ENCODE peak calls at places on chromosome 11, in eight cellular contexts. S, N, V, E, A, M, F and L are unnamed samples. For H3K27me3, the result is how much of the 10 kb centered on the place peaks cover.

GRCh38 chr11:130671801-130672700 is 223.6 kb downstream of the ADAMTS15 start:
- DNase-seq in A (peak), S (peak), F (peak), N (no peak), E (no peak), M (peak), V (no peak), L (peak)

GRCh38 chr11:8810331-8811301 is 100.4 kb upstream of the AKIP1 start:
- DNase-seq in M (peak), N (peak), A (peak), E (no peak), S (peak), F (peak), V (peak), L (peak)

GRCh38 chr11:80007616-80008015 is 566.8 kb upstream of the TENM4 start:
- DNase-seq in M (no peak), A (no peak), S (no peak), N (no peak), V (no peak), F (no peak), E (no peak), L (no peak)

GRCh38 chr11:134515081-134515960 is 103.3 kb upstream of the B3GAT1 start:
- DNase-seq in A (peak), F (no peak), V (no peak), S (no peak), E (no peak), M (no peak), N (peak), L (peak)

GRCh38 chr11:87437844-87438223 is 400.1 kb downstream of the TMEM135 start:
- DNase-seq in S (no peak), A (no peak), E (no peak), N (no peak), V (no peak), M (no peak), F (no peak), L (no peak)

GRCh38 chr11:58922475-58922874 is 16.8 kb upstream of the GLYATL1 start:
- DNase-seq in N (no peak), M (no peak), S (no peak), V (no peak), E (no peak), A (no peak), F (no peak), L (no peak)

GRCh38 chr11:2673871-2674471 is 25.8 kb downstream of the KCNQ1OT1 start:
- DNase-seq in N (no peak), V (peak), A (peak), F (no peak), E (no peak), S (no peak), M (no peak), L (peak)

GRCh38 chr11:65623852-65624616 is 8.5 kb downstream of the PCNX3 start:
- DNase-seq in N (no peak), S (no peak), E (no peak), V (no peak), A (no peak), M (no peak), F (no peak), L (no peak)

GRCh38 chr11:134558916-134559616 is 147.0 kb upstream of the B3GAT1 start:
- DNase-seq in S (peak), A (no peak), M (no peak), E (peak), N (no peak), F (no peak), V (no peak), L (no peak)

GRCh38 chr11:77407613-77408012 is 66.3 kb downstream of the PAK1 start:
- DNase-seq in E (no peak), V (no peak), S (peak), M (peak), N (no peak), A (no peak), F (peak), L (no peak)

GRCh38 chr11:32088117-32088941 is 2.5 kb upstream of the RCN1 start:
- DNase-seq in M (peak), E (no peak), V (peak), F (no peak), A (no peak), S (peak), N (no peak), L (no peak)

GRCh38 chr11:93081694-93082093 is 112.2 kb downstream of the MTNR1B start:
- DNase-seq in A (no peak), E (no peak), V (no peak), M (no peak), F (no peak), N (no peak), S (no peak), L (no peak)

GRCh38 chr11:6321961-6322362 is 1.7 kb upstream of the CAVIN3 start:
- DNase-seq in M (peak), N (no peak), E (no peak), A (no peak), F (no peak), V (no peak), S (no peak), L (no peak)

GRCh38 chr11:3202759-3203158 is 15.9 kb downstream of the MRGPRG start:
- DNase-seq in A (no peak), S (no peak), M (no peak), N (no peak), E (no peak), F (no peak), V (no peak), L (no peak)

GRCh38 chr11:2201542-2201941 is 29.9 kb upstream of the TH start:
- DNase-seq in E (no peak), M (no peak), V (no peak), N (peak), F (no peak), S (no peak), A (no peak), L (no peak)

GRCh38 chr11:65651589-65652510 is 10.9 kb downstream of the RELA start:
- DNase-seq in N (peak), E (no peak), V (peak), F (peak), A (peak), M (no peak), S (no peak), L (no peak)

GRCh38 chr11:103731681-103732080 is 304.8 kb upstream of the DDI1 start:
- DNase-seq in M (no peak), E (no peak), S (no peak), A (no peak), V (no peak), F (no peak), N (no peak), L (no peak)

GRCh38 chr11:112769170-112769569 is 192.1 kb upstream of the NCAM1 start:
- DNase-seq in A (no peak), M (no peak), N (no peak), S (no peak), E (no peak), F (no peak), V (no peak), L (no peak)

GRCh38 chr11:123719452-123719851 is 22.0 kb downstream of the ZNF202 start:
- DNase-seq in F (no peak), A (no peak), E (no peak), M (no peak), V (no peak), S (no peak), N (no peak), L (no peak)

GRCh38 chr11:65394125-65394536 is 7.7 kb downstream of the FRMD8 start:
- DNase-seq in A (peak), V (no peak), N (no peak), E (no peak), F (no peak), M (no peak), S (no peak), L (no peak)

GRCh38 chr11:118608268-118609214 is 1.1 kb downstream of the PHLDB1 start:
- DNase-seq in N (peak), S (peak), A (peak), F (peak), M (peak), V (peak), E (peak), L (peak)

GRCh38 chr11:33172996-33173395 is 11.7 kb upstream of the CSTF3 start:
- DNase-seq in S (no peak), V (no peak), E (no peak), F (no peak), A (no peak), N (no peak), M (peak), L (no peak)

GRCh38 chr11:23751280-23751679 is 745.6 kb upstream of the LUZP2 start:
- DNase-seq in A (no peak), S (no peak), N (no peak), F (no peak), E (no peak), M (no peak), V (no peak), L (no peak)

GRCh38 chr11:19076744-19077589 is 16.4 kb upstream of the MRGPRX2 start:
- DNase-seq in A (no peak), F (peak), M (peak), V (peak), S (peak), E (peak), N (peak), L (peak)

GRCh38 chr11:108498046-108498815 is at the start of gene POGLUT3:
- DNase-seq in F (peak), M (peak), V (peak), E (peak), A (peak), N (peak), S (peak), L (peak)

GRCh38 chr11:125074511-125075241 is 11.6 kb downstream of the SLC37A2 start:
- DNase-seq in V (no peak), M (no peak), F (no peak), S (no peak), E (no peak), A (peak), N (no peak), L (no peak)

GRCh38 chr11:125078016-125078415 is 14.9 kb downstream of the SLC37A2 start:
- DNase-seq in A (no peak), M (no peak), S (no peak), E (no peak), N (no peak), F (no peak), V (no peak), L (no peak)

GRCh38 chr11:125075242-125075625 is 12.1 kb downstream of the SLC37A2 start:
- DNase-seq in F (no peak), A (no peak), S (no peak), E (no peak), N (no peak), M (no peak), V (no peak), L (no peak)

GRCh38 chr11:125075900-125076317 is 12.8 kb downstream of the SLC37A2 start:
- DNase-seq in A (peak), M (no peak), V (no peak), F (no peak), S (no peak), E (peak), N (peak), L (no peak)

DNA sequence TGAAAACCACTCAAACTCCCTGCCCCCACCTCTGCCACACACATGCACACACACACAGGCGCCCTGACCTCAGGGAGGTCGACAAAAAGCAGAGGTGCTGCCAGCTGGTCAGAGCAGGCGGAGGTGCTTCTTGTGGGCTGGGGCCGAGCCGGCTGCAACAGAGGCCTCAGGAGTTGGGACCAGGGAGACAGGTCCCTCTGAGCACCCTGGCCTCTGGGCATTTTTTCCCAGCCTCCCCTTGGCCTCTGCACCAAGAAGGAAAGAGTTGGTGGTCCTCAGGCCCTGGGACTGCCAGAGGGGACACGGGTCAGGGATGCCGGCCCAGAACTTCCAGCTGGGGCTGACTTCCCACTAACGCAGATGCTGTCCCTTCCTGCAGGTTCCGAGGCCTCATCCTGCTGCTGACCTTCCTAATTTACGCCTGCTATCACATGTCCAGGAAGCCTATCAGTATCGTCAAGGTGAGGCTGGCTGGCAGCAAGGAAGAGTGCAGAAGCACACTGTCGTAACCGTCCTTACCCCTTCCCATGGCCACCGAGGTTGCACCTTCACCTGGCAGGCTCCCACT is 13.4 kb downstream of the SLC37A2 start:
- DNase-seq in N (no peak), V (no peak), S (no peak), A (no peak), F (no peak), M (no peak), E (peak), L (no peak)
- H3K27me3 ChIP-seq in N (under half), V (under half), S (under half), A (under half), F (under half), M (under half), E (under half), L (under half)

DNA sequence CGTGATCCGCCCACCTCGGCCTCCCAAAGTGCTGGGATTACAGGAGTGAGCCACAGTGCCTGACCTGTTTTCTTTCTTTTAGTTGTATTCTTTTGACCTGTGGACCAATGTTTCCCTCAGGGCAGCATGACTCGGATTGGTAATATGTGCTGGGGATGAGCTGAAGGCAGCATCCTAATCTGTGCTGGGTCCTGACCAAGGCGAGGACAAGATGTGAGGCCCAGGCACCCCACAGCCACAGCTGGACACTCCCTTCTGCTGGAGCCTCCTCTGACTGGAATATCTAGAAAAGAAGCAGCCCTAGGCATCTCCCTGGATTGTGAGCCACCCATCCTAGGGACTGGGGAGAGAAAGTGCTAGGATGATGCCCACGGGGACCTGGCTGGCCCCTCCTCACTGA is 105.4 kb downstream of the PDE2A start:
- DNase-seq in V (no peak), N (no peak), E (no peak), M (no peak), A (no peak), S (no peak), F (no peak), L (peak)
- TF ChIP-seq CTCF in V (no peak), N (no peak), E (no peak), M (no peak), A (no peak), S (no peak), F (no peak), L (no peak)

GRCh38 chr11:556175-556699 is 4.3 kb downstream of the LMNTD2 start:
- DNase-seq in E (no peak), N (no peak), M (peak), S (no peak), A (no peak), F (no peak), V (no peak), L (no peak)
- H3K4me3 ChIP-seq in E (no peak), N (no peak), M (no peak), S (no peak), A (no peak), F (no peak), V (no peak), L (no peak)

GRCh38 chr11:120030411-120030810 is 107.5 kb downstream of the TRIM29 start:
- DNase-seq in A (no peak), F (no peak), M (no peak), E (peak), N (no peak), V (no peak), S (no peak), L (no peak)
- H3K27me3 ChIP-seq in A (under half), F (under half), M (under half), E (under half), N (under half), V (under half), S (under half), L (under half)

DNA sequence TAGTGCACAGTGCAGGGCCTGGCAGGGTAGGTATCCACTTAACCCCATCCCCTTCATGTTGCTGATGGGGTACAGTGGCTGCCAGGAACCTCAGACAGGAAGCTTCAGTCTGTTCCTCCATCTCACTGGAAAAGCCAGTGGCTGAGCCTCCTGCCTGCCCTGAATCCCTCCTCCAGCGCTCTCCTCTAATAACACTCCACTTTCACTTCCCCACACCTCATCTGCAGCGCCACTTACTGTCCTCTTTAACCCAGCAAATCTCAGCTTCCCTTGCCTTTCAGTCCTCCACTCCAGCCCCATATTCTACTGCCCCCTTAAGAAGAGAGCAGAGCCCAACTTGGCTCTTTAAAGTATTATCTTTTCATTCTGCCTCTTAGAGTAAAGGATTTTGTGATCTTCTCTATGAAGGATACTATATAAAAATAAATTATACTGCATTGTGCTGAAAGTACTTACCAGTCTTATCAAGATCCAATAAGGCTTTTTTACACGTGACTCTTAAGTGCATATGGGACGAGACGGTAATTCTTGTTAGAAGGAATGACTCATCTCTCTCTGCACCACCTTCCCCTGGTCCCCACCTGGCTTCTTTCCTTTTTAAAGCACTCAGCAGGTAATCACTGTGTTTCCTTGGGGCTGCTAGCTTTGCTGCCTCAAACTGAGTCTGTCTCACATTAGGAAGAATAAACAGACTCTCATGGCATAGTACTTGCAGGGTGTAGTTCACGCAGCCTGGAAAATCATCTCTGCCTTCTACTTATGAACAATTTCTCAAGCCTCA is 238.0 kb upstream of the NARS2 start:
- DNase-seq in A (no peak), F (no peak), M (peak), S (no peak), N (no peak), E (no peak), V (no peak), L (no peak)
- TF ChIP-seq CTCF in A (no peak), F (no peak), M (no peak), S (no peak), N (peak), E (no peak), V (no peak), L (no peak)

DNA sequence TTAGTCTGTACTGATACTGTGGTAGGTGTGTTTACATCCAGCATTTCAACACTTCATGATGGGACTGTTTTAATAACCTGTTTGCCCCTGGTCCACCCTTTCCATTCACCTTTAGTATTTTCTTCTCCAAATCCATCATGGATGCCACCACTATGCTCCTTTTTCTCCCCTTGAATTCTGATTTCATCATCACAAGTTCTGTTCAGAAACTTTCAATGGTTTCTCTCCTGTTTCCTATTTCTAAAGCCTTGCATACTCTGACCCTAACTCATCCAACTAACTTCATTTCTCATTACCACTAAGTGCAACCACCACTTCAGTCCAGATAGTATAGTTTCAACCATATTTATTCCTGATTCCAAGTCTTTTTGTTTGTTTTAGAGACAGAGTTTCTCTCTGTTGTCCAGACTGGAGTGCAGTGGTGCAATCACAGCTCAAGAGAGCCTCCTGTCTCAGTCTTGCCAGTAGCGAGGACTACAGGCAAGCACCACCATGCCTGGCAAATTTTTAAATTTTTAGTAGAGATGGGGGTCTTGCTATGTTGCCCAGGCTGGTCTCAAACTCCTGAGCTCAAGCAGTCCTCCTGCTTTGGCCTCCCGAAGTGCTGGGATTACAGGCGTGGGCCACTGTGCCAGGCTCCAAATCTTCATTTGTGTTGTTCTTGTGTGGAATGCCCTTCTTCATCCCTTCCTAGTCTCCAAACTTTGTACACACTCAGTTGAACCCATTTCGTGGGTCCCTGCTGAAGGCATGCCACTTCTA is 1.2 kb upstream of the LIN7C start:
- DNase-seq in N (no peak), F (no peak), M (no peak), E (no peak), S (no peak), V (no peak), A (no peak), L (no peak)
- H3K4me3 ChIP-seq in N (peak), F (peak), M (peak), E (peak), S (peak), V (no peak), A (no peak), L (peak)

GRCh38 chr11:129376658-129377341 is 1.2 kb downstream of the BARX2 start:
- DNase-seq in M (no peak), S (no peak), F (no peak), A (no peak), N (no peak), E (no peak), V (no peak), L (no peak)
- H3K27me3 ChIP-seq in M (half or more), S (half or more), F (under half), A (half or more), N (half or more), E (under half), V (under half), L (half or more)

GRCh38 chr11:120172054-120172881 is 34.4 kb upstream of the TRIM29 start:
- DNase-seq in M (peak), S (peak), V (peak), N (peak), E (peak), A (peak), F (peak), L (peak)
- TF ChIP-seq CTCF in M (peak), S (peak), V (peak), N (peak), E (peak), A (peak), F (peak), L (peak)